ENCODE peak calls at places on chromosomes 16 and 17, in nine cellular contexts. S, E, J, G, C, V, D, O and B are unnamed samples.

GRCh38 chr16:54657058-54657708 is 273.5 kb upstream of the IRX5 start:
- DNase-seq in C (no peak), G (peak; percentile 32), O (no peak), D (no peak), V (no peak), J (peak; percentile 25), S (peak; percentile 49), E (no peak), B (no peak)

GRCh38 chr16:88505405-88506082 is 52.5 kb downstream of the ZFPM1 start:
- DNase-seq in S (peak; percentile 54), D (peak; percentile 79), G (peak; percentile 91), J (no peak), O (peak; percentile 90), C (no peak), E (no peak), V (peak; percentile 54), B (no peak)

GRCh38 chr16:17273142-17273561 is 197.6 kb downstream of the XYLT1 start:
- DNase-seq in S (no peak), D (no peak), E (no peak), O (peak; percentile 80), G (no peak), C (no peak), J (peak; percentile 41), V (no peak), B (no peak)

GRCh38 chr17:31079731-31080130 is 15.0 kb upstream of the NF1 start:
- DNase-seq in G (no peak), C (no peak), J (no peak), D (no peak), E (no peak), O (no peak), S (no peak), V (no peak), B (no peak)

GRCh38 chr17:78940708-78941107 is 15.5 kb upstream of the TIMP2 start:
- DNase-seq in G (no peak), J (no peak), C (no peak), E (peak; percentile 23), S (no peak), V (no peak), D (no peak), O (no peak), B (no peak)

GRCh38 chr16:56916571-56917403 is 15.2 kb upstream of the HERPUD1 start:
- DNase-seq in J (no peak), E (no peak), O (no peak), D (peak; percentile 89), C (no peak), V (no peak), G (no peak), S (no peak), B (no peak)

GRCh38 chr16:58094026-58094425 is 35.2 kb downstream of the CFAP20 start:
- DNase-seq in C (no peak), S (no peak), J (no peak), G (no peak), O (no peak), E (no peak), V (no peak), D (no peak), B (no peak)

GRCh38 chr17:61848896-61849295 is 14.4 kb downstream of the BRIP1 start:
- DNase-seq in E (no peak), S (no peak), O (no peak), C (no peak), J (no peak), V (no peak), D (no peak), G (no peak), B (no peak)

GRCh38 chr17:29133146-29133713 is 47.0 kb downstream of the MYO18A start:
- DNase-seq in O (peak; percentile 85), J (peak; percentile 67), G (no peak), E (no peak), D (no peak), V (no peak), S (no peak), C (no peak), B (no peak)

GRCh38 chr17:50372222-50372621 is 762 bp downstream of the MRPL27 start:
- DNase-seq in S (no peak), O (no peak), E (no peak), G (no peak), D (no peak), J (no peak), V (no peak), C (no peak), B (no peak)

GRCh38 chr17:50373705-50374104 is 676 bp downstream of the EME1 start:
- DNase-seq in E (no peak), V (no peak), G (no peak), S (no peak), C (no peak), J (no peak), O (no peak), D (no peak), B (no peak)

GRCh38 chr17:50370052-50370451 is 2.9 kb downstream of the MRPL27 start:
- DNase-seq in C (no peak), J (no peak), O (no peak), E (no peak), V (no peak), G (no peak), D (no peak), S (no peak), B (no peak)

GRCh38 chr17:50372708-50373556 is at the start of the genes EME1 and MRPL27:
- DNase-seq in S (peak; percentile 90), V (peak; percentile 80), C (peak; percentile 77), G (peak; percentile 86), D (peak; percentile 95), O (peak; percentile 91), J (peak; percentile 86), E (peak; percentile 87), B (peak; percentile 72)

GRCh38 chr17:50371526-50371925 is 1.5 kb downstream of the MRPL27 start:
- DNase-seq in D (no peak), G (no peak), E (no peak), O (no peak), J (no peak), V (no peak), S (no peak), C (no peak), B (no peak)
- H3K4me1 ChIP-seq in D (peaks cover 15% of the 10 kb centered on the region), G (peaks cover 11% of the 10 kb centered on the region), E (peaks cover 6% of the 10 kb centered on the region), O (peaks cover 6% of the 10 kb centered on the region), J (peaks cover 12% of the 10 kb centered on the region), V (peaks cover 19% of the 10 kb centered on the region), S (peaks cover 3% of the 10 kb centered on the region), C (peaks cover 6% of the 10 kb centered on the region), B (no peaks in the 10 kb centered on the region)

GRCh38 chr16:78284957-78285434 is 185.5 kb downstream of the WWOX start:
- DNase-seq in G (no peak), V (no peak), E (no peak), S (no peak), C (no peak), D (no peak), O (no peak), J (no peak), B (no peak)
- H3K36me3 ChIP-seq in G (no peaks in the 10 kb centered on the region), V (no peaks in the 10 kb centered on the region), E (no peaks in the 10 kb centered on the region), S (no peaks in the 10 kb centered on the region), C (no peaks in the 10 kb centered on the region), D (no peaks in the 10 kb centered on the region), O (no peaks in the 10 kb centered on the region), J (no peaks in the 10 kb centered on the region), B (no peaks in the 10 kb centered on the region)

GRCh38 chr17:5481451-5481850 is 4.5 kb downstream of the DERL2 start:
- DNase-seq in C (no peak), V (no peak), O (no peak), E (no peak), G (no peak), D (no peak), J (no peak), S (no peak), B (no peak)

GRCh38 chr17:5486206-5487124 is at the start of gene MIS12:
- DNase-seq in V (peak; percentile 93), G (peak; percentile 99), S (peak; percentile 99), C (peak; percentile 98), D (peak; percentile 99), O (peak; percentile 100), E (peak; percentile 99), J (peak; percentile 99), B (peak; percentile 88)

GRCh38 chr17:5488752-5489151 is 2.4 kb downstream of the MIS12 start:
- DNase-seq in J (no peak), C (no peak), E (no peak), S (no peak), D (no peak), G (no peak), V (no peak), O (no peak), B (no peak)

DNA sequence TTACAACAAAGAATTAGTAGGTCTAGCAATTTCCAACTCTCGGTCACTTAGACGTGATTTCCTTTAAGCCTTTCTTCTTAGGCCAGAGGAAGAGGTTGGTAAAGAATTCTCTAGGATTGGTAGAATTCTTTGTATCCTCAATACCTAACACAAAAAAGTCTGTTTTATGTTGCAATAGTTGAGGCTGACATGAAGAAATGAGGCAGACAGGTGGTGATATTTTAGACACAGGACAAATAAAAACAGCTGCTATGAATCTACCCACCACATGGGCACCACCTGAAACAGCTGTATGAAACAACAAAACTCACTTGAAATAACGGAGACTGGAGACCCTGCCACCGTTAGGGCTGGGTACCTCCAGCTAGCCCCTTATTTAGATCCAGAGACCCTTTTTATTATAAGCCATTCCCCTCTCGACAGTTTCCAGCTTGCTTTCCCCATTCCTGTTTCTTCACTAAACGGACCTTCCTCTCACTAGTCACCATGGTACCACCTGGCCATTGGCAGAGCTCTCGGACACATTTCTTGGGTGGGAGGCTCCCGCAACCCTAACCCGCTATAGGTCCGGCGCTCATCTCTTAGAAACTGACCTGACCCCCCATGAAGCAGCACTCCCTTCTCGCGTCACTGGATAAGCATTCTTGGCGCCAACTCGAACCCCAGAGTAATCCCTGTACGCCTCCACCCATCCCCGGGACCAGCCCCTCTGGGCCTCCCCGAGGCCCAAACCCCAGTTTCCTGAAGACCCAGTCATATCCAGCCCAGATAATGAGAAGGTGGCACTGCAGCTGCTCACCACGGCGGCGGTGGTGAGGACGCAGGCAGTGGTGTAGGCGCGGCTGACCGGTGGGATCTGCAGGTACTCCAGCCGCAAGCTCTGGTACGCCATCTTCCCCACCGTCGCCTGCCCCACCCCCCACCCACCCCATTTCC is at the start of gene DERL2:
- DNase-seq in D (peak; percentile 41), S (peak; percentile 45), V (no peak), J (no peak), O (no peak), E (peak; percentile 78), G (no peak), C (peak; percentile 52), B (no peak)
- H3K4me1 ChIP-seq in D (peaks cover 28% of the 10 kb centered on the region), S (peaks cover 5% of the 10 kb centered on the region), V (peaks cover 27% of the 10 kb centered on the region), J (peaks cover 25% of the 10 kb centered on the region), O (peaks cover 8% of the 10 kb centered on the region), E (peaks cover 15% of the 10 kb centered on the region), G (peaks cover 29% of the 10 kb centered on the region), C (peaks cover 6% of the 10 kb centered on the region), B (no peaks in the 10 kb centered on the region)

GRCh38 chr17:19262650-19263620 is 25.8 kb downstream of the EPN2 start:
- DNase-seq in S (peak; percentile 50), O (no peak), C (no peak), J (no peak), E (no peak), V (no peak), D (no peak), G (no peak), B (no peak)

GRCh38 chr17:19263621-19264010 is 26.4 kb downstream of the EPN2 start:
- DNase-seq in D (no peak), J (peak; percentile 66), E (no peak), V (no peak), S (no peak), O (peak; percentile 93), G (no peak), C (no peak), B (no peak)

GRCh38 chr17:19265755-19266154 is 28.6 kb downstream of the EPN2 start:
- DNase-seq in C (no peak), E (no peak), V (no peak), J (no peak), G (no peak), S (no peak), D (no peak), O (no peak), B (no peak)

GRCh38 chr17:19264277-19264676 is 27.1 kb downstream of the EPN2 start:
- DNase-seq in D (no peak), V (no peak), O (no peak), S (no peak), E (no peak), J (no peak), C (no peak), G (no peak), B (no peak)

GRCh38 chr17:19264681-19265080 is 27.5 kb downstream of the EPN2 start:
- DNase-seq in E (no peak), D (no peak), V (no peak), O (no peak), J (no peak), S (no peak), G (no peak), C (no peak), B (no peak)
- H3K36me3 ChIP-seq in E (no peaks in the 10 kb centered on the region), D (no peaks in the 10 kb centered on the region), V (no peaks in the 10 kb centered on the region), O (no peaks in the 10 kb centered on the region), J (no peaks in the 10 kb centered on the region), S (no peaks in the 10 kb centered on the region), G (no peaks in the 10 kb centered on the region), C (peaks cover 35% of the 10 kb centered on the region), B (no peaks in the 10 kb centered on the region)